ENCODE peak calls at places on chromosomes 7 and 10, in eight cellular contexts. R is AG09309, S is astrocyte, Y is tibial artery, K is esophagus squamous epithelium, O is RWPE2, N is endodermal cell, A is transverse colon. I is an unnamed sample.

GRCh38 chr7:20797174-20798080 is 10.7 kb upstream of the SP8 start:
- DNase-seq in N (peak), Y (no peak), O (no peak), R (no peak), S (no peak), A (no peak), K (no peak), I (no peak)

GRCh38 chr7:159036916-159037605 is 107.6 kb downstream of the VIPR2 start:
- DNase-seq in O (no peak), Y (peak), K (no peak), N (peak), S (no peak), A (no peak), R (no peak), I (no peak)

GRCh38 chr7:69654849-69655707 is 56.8 kb downstream of the AUTS2 start:
- DNase-seq in O (no peak), A (no peak), S (no peak), Y (no peak), K (no peak), R (no peak), N (no peak), I (no peak)

GRCh38 chr10:794382-794956 is 105.0 kb upstream of the DIP2C start:
- DNase-seq in A (no peak), S (no peak), R (no peak), N (peak), K (no peak), O (no peak), Y (peak), I (no peak)

GRCh38 chr7:139505563-139505962 is 17.9 kb upstream of the CLEC2L start:
- DNase-seq in O (no peak), N (peak), S (no peak), R (no peak), K (no peak), A (no peak), Y (no peak), I (no peak)

GRCh38 chr10:122550427-122550826 is 10.1 kb upstream of the DMBT1 start:
- DNase-seq in Y (no peak), A (no peak), K (no peak), N (no peak), O (no peak), R (no peak), S (no peak), I (no peak)

GRCh38 chr7:85512802-85513201 is 325.9 kb upstream of the SEMA3D start:
- DNase-seq in O (no peak), A (no peak), S (no peak), Y (no peak), R (no peak), N (no peak), K (no peak), I (no peak)

GRCh38 chr7:128791121-128791967 is 424 bp upstream of the CCDC136 start:
- DNase-seq in N (peak), R (no peak), S (no peak), A (peak), Y (peak), O (no peak), K (no peak), I (peak)

GRCh38 chr10:5545778-5546710 is 21.3 kb downstream of the CALML3 start:
- DNase-seq in O (no peak), K (no peak), Y (peak), S (peak), R (no peak), N (peak), A (peak), I (no peak)

GRCh38 chr10:51469666-51470065 is 229.7 kb downstream of the CSTF2T start:
- DNase-seq in N (no peak), S (no peak), O (no peak), K (no peak), A (no peak), Y (no peak), R (no peak), I (no peak)

GRCh38 chr10:97407211-97407951 is 6.2 kb upstream of the RRP12 start:
- DNase-seq in K (no peak), N (peak), Y (no peak), S (peak), A (peak), O (no peak), R (peak), I (peak)

GRCh38 chr10:48935141-48935540 is 4.5 kb downstream of the LRRC18 start:
- DNase-seq in S (no peak), A (no peak), O (no peak), R (no peak), Y (no peak), N (peak), K (no peak), I (no peak)

GRCh38 chr7:26423436-26423835 is 131.8 kb downstream of the SNX10 start:
- DNase-seq in S (no peak), N (no peak), R (no peak), Y (no peak), O (no peak), A (no peak), K (no peak), I (no peak)

GRCh38 chr7:18019562-18019961 is 8.1 kb downstream of the PRPS1L1 start:
- DNase-seq in A (no peak), O (no peak), S (peak), N (no peak), K (no peak), R (peak), Y (no peak), I (no peak)

GRCh38 chr7:16067695-16068094 is 353.6 kb downstream of the CRPPA start:
- DNase-seq in Y (no peak), R (no peak), K (no peak), N (no peak), O (no peak), S (no peak), A (no peak), I (no peak)

GRCh38 chr10:119658274-119658673 is 7.1 kb downstream of the BAG3 start:
- DNase-seq in K (no peak), R (peak), S (peak), O (peak), A (peak), Y (peak), N (peak), I (no peak)

GRCh38 chr7:139035588-139036353 is at the start of gene ZC3HAV1L:
- DNase-seq in R (no peak), K (no peak), Y (peak), O (peak), N (peak), A (peak), S (peak), I (peak)

GRCh38 chr7:157693521-157694388 is 357.0 kb downstream of the DNAJB6 start:
- DNase-seq in K (no peak), N (peak), A (no peak), Y (no peak), S (no peak), R (no peak), O (no peak), I (peak)

GRCh38 chr7:157543791-157544190 is 207.0 kb downstream of the DNAJB6 start:
- DNase-seq in N (no peak), S (no peak), O (peak), K (no peak), Y (no peak), R (no peak), A (no peak), I (no peak)

GRCh38 chr10:77898323-77899079 is 28.1 kb downstream of the DLG5 start:
- DNase-seq in N (no peak), A (no peak), Y (no peak), R (no peak), K (no peak), O (peak), S (no peak), I (no peak)

GRCh38 chr10:124386186-124387077 is 32.3 kb downstream of the OAT start:
- DNase-seq in N (peak), Y (peak), S (no peak), R (no peak), A (no peak), K (no peak), O (peak), I (peak)

GRCh38 chr10:282294-283139 is 147.3 kb downstream of the ZMYND11 start:
- DNase-seq in A (no peak), S (peak), R (no peak), N (no peak), Y (no peak), O (no peak), K (no peak), I (no peak)

GRCh38 chr7:157604661-157605381 is 268.0 kb downstream of the DNAJB6 start:
- DNase-seq in K (no peak), S (no peak), Y (no peak), N (no peak), A (no peak), R (no peak), O (no peak), I (no peak)

GRCh38 chr10:62062752-62063512 is 161.4 kb downstream of the ARID5B start:
- DNase-seq in N (no peak), S (no peak), O (no peak), K (no peak), A (no peak), R (no peak), Y (no peak), I (no peak)

GRCh38 chr7:117666689-117667088 is 186.9 kb downstream of the CFTR start:
- DNase-seq in N (no peak), Y (no peak), O (no peak), A (no peak), K (no peak), R (no peak), S (no peak), I (no peak)

GRCh38 chr7:124724079-124724478 is 41.5 kb downstream of the GPR37 start:
- DNase-seq in Y (no peak), S (no peak), N (no peak), K (no peak), A (no peak), R (no peak), O (no peak), I (no peak)

GRCh38 chr10:116783011-116783655 is 40.8 kb upstream of the HSPA12A start:
- DNase-seq in K (no peak), N (no peak), Y (no peak), O (no peak), R (no peak), A (no peak), S (peak), I (no peak)

GRCh38 chr10:27391325-27391724 is 112.8 kb upstream of the RAB18 start:
- DNase-seq in K (no peak), A (no peak), O (peak), Y (no peak), S (no peak), R (no peak), N (no peak), I (no peak)

GRCh38 chr7:36167403-36168050 is 14.5 kb downstream of the EEPD1 start:
- DNase-seq in N (no peak), Y (no peak), R (no peak), S (no peak), A (no peak), K (no peak), O (no peak), I (no peak)

GRCh38 chr10:128934492-128934891 is 532.5 kb upstream of the MGMT start:
- DNase-seq in S (no peak), K (no peak), R (no peak), O (no peak), Y (no peak), N (no peak), A (no peak), I (no peak)

GRCh38 chr10:62934258-62934657 is 118.1 kb upstream of the EGR2 start:
- DNase-seq in S (peak), A (no peak), N (no peak), R (no peak), K (no peak), Y (no peak), O (no peak), I (no peak)

GRCh38 chr10:78203915-78204818 is 170.5 kb downstream of the RPS24 start:
- DNase-seq in K (no peak), Y (no peak), N (no peak), O (peak), A (no peak), S (no peak), R (no peak), I (no peak)

GRCh38 chr10:89516149-89516832 is 19.1 kb downstream of the SLC16A12 start:
- DNase-seq in R (peak), Y (peak), N (no peak), O (no peak), K (no peak), S (peak), A (peak), I (no peak)

GRCh38 chr10:119279441-119279840 is 72.1 kb downstream of the GRK5 start:
- DNase-seq in A (no peak), N (no peak), R (no peak), S (no peak), Y (no peak), O (no peak), K (no peak), I (no peak)

GRCh38 chr10:133266056-133266795 is 10.4 kb downstream of the ADAM8 start:
- DNase-seq in Y (no peak), R (no peak), N (no peak), S (no peak), O (no peak), K (no peak), A (no peak), I (no peak)

GRCh38 chr10:133267293-133267692 is 9.4 kb downstream of the ADAM8 start:
- DNase-seq in Y (no peak), K (no peak), R (no peak), N (no peak), O (no peak), S (no peak), A (no peak), I (no peak)

GRCh38 chr10:133268532-133268931 is 8.1 kb downstream of the ADAM8 start:
- DNase-seq in N (no peak), A (no peak), Y (no peak), O (no peak), S (no peak), K (no peak), R (no peak), I (no peak)

GRCh38 chr10:133269367-133269766 is 7.3 kb downstream of the ADAM8 start:
- DNase-seq in A (no peak), Y (no peak), O (no peak), R (no peak), K (no peak), S (no peak), N (no peak), I (no peak)

GRCh38 chr10:133267829-133268228 is 8.8 kb downstream of the ADAM8 start:
- DNase-seq in O (no peak), A (no peak), S (no peak), Y (no peak), R (no peak), N (no peak), K (no peak), I (no peak)
- TF ChIP-seq CTCF in O (no peak), A (no peak), S (no peak), Y (no peak), R (no peak), N (no peak), K (no peak), I (no peak)

DNA sequence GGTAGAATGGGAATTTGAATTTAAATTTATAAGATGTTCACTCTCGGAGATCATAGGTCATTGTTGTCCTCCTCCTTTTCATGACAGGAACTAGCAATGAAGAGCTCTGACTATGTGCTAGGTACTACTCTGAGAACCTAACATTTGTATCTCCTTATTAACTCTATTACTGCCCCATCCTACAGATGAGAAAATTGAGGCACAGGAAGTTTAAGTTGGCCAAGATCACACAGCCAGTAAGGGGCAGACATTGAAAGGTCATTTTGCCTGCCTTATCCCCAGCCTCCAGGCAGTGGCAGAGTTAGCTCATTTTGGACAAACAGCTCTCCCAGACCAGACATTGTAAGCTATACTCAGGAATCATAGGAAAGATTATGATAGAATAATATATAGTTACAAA is 6.0 kb downstream of the SRGN start:
- DNase-seq in A (no peak), O (no peak), Y (no peak), N (no peak), S (no peak), R (no peak), K (no peak), I (no peak)
- TF ChIP-seq CTCF in A (no peak), O (no peak), Y (no peak), N (no peak), S (no peak), R (peak), K (no peak), I (no peak)

DNA sequence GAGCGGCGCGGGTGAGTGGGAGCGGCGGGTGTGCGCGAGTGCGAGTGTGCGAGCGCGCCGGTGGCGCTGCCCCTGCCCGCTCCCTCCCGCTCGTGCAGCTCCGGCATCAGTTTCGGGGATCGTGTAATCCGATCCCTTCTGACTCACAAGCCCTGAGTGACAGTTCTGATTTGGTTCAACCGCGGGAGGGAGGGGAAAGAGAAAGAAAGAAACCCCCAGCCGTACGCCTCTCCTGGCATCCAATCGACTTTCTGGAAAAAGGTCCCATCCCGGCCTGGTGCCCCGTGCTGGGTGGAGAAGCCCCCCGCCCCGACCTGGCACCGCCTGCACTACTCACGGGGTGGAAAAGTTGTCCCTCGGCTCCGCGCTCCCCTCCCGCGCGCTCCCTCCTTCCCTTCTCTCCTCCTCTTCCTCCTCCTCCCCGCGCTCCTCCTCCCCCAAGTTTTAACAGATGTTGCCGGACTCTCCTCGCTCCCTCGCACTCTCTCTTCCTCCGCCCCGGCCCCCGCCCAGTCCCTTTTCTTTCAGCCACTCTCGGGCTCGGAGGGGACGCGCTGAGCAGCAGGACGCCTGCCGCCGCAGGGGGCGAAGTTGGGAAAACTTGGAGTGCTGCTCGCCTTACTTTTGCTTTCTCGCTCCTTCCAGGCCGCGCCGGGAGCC is at the start of gene GLI3:
- DNase-seq in O (peak), Y (peak), R (peak), N (peak), A (peak), K (no peak), S (peak), I (peak)
- TF ChIP-seq CTCF in O (no peak), Y (peak), R (peak), N (no peak), A (no peak), K (no peak), S (no peak), I (peak)

GRCh38 chr10:24287559-24288195 is 78.7 kb downstream of the KIAA1217 start:
- DNase-seq in O (no peak), N (no peak), A (no peak), R (no peak), S (no peak), K (no peak), Y (no peak), I (no peak)
- TF ChIP-seq CTCF in O (peak), N (no peak), A (no peak), R (no peak), S (no peak), K (no peak), Y (no peak), I (no peak)

GRCh38 chr7:67301667-67302066 is 305.0 kb downstream of the TYW1 start:
- DNase-seq in O (no peak), S (no peak), R (no peak), A (no peak), Y (no peak), N (no peak), K (no peak), I (no peak)

DNA sequence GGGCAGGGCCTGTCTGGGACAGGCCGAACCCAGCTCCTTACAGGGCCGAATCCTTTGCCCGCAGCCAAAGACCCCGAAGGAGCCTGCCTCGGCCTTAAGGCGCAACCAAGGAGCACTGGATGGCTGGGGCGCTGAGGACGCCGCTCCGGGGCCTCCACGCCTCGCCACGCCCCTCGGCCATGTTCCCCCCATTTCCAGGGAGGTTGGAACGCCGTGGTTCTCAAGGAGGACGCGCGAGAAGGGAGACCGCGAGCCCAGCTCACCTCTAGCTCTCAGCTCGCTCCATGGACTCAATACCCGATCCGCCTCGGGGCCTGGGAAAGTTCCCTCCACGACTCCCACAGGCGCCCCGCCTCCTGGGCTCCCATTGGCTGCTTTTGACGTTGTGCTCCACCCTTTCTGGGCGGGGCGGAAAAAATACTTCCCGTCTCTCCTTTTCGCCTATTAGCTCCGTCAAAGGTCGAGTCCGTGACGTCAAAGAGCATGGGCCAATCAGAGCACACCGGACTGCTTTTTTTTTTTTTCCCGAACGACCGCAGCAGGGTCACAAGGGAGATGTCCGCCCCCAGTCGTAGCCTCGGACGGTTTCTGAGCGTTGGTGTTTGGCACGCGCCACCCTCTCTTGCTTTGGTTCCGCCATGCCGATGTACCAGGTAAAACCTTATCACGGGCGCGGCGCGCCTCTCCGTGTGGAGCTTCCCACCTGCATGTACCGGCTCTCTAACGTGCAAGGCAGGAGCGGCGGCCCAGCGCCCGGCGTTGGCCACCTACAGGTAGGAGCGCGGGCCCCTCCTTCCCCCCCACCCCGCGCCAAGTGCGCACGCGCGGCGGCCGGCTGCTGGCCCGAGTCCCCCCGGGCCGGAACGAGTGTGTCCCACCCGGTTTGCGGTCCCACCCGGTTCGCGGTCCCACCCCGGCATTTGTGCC is 305.7 kb downstream of the TYW1 start:
- DNase-seq in O (peak), N (peak), R (peak), Y (peak), S (peak), K (peak), A (peak), I (peak)
- TF ChIP-seq CTCF in O (peak), N (peak), R (peak), Y (peak), S (no peak), K (no peak), A (peak), I (peak)

DNA sequence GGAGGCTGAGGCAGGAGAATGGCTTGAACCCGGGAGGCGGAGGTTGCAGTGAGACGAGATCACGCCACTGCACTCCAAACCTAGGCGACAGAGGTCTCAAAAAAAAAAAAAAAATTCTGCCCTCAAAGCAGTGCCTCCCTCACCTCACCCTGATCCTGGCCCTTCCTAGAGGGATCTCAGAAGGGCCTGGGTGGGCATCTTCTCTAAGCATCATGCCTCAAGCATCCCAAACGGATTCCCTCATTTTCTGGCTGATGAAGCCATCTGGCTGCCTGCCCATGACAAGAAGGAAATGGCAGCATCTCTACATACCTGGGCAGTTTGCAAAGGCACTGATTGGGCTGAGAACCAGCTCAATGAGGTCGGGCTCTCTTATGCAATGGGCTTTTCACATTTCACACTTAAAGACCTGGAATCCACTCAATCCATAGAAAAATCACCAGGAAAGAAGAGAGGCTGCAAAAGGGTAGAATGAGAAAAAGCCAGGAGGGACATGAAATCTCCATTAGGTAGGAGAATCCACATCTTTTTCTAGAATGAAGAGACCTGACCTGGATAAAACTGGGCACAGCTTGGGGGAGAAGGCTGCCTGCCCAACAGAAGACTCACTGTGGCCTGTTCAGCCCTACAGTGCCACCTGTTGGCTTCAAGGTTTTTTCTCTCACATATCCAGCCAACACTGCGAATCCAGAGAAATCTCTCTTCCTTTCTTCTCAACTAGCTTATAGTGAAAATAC is 48.1 kb downstream of the PDLIM1 start:
- DNase-seq in S (no peak), Y (no peak), K (no peak), A (no peak), R (peak), O (no peak), N (peak), I (peak)
- TF ChIP-seq CTCF in S (peak), Y (peak), K (no peak), A (no peak), R (peak), O (peak), N (peak), I (peak)